ENCODE peak calls at places on chromosomes 13 and 19, in five cellular contexts. J, A, O, R and M are unnamed samples.
A peak's percentile ranks its signal among the peaks of the same experiment; 100 is the strongest.

GRCh38 chr13:97327521-97328221 is 105.5 kb downstream of the MBNL2 start:
- DNase-seq in O (no peak), A (no peak), J (no peak), R (no peak), M (no peak)

GRCh38 chr19:42478765-42479307 is 36.1 kb upstream of the CXCL17 start:
- DNase-seq in J (no peak), O (no peak), R (no peak), A (no peak), M (no peak)

GRCh38 chr13:26707122-26708006 is 53.2 kb downstream of the GPR12 start:
- DNase-seq in J (no peak), O (peak; percentile 38), A (no peak), R (no peak), M (no peak)

GRCh38 chr13:112873851-112874750 is 94.9 kb upstream of the MCF2L start:
- DNase-seq in R (peak; percentile 77), O (peak; percentile 75), J (peak; percentile 85), A (peak; percentile 77), M (peak; percentile 26)

GRCh38 chr13:52599853-52600603 is 42.2 kb upstream of the HNRNPA1L2 start:
- DNase-seq in R (no peak), A (no peak), J (peak; percentile 73), O (peak; percentile 13), M (no peak)

GRCh38 chr13:62829476-62829875 is 1413.8 kb upstream of the PCDH20 start:
- DNase-seq in R (no peak), J (no peak), A (no peak), O (no peak), M (no peak)

GRCh38 chr19:42254083-42254849 is 662 bp downstream of the ERF start:
- DNase-seq in O (peak; percentile 82), J (peak; percentile 85), A (peak; percentile 72), R (peak; percentile 83), M (peak; percentile 83)

GRCh38 chr13:112346173-112346898 is 29.8 kb upstream of the SPACA7 start:
- DNase-seq in O (no peak), A (no peak), J (no peak), R (no peak), M (no peak)

GRCh38 chr13:54884645-54885044 is 1856.0 kb downstream of the OLFM4 start:
- DNase-seq in J (no peak), R (no peak), A (no peak), O (no peak), M (no peak)

GRCh38 chr19:17402982-17403855 is 2.2 kb downstream of the BST2 start:
- DNase-seq in O (no peak), A (no peak), R (peak; percentile 36), J (no peak), M (peak; percentile 51)

GRCh38 chr19:17579523-17580244 is 24.2 kb downstream of the COLGALT1 start:
- DNase-seq in J (peak; percentile 81), O (peak; percentile 38), R (peak; percentile 49), A (peak; percentile 54), M (no peak)

GRCh38 chr19:378706-379105 is 30.2 kb downstream of the C2CD4C start:
- DNase-seq in O (no peak), A (no peak), R (no peak), J (peak; percentile 35), M (no peak)

GRCh38 chr19:18284710-18285430 is 3.4 kb upstream of the JUND start:
- DNase-seq in A (no peak), R (peak; percentile 19), J (no peak), O (no peak), M (no peak)

GRCh38 chr13:47289578-47289977 is 392.7 kb upstream of the HTR2A start:
- DNase-seq in O (no peak), A (no peak), R (no peak), J (no peak), M (no peak)

GRCh38 chr13:109130093-109130835 is 500.9 kb downstream of the MYO16 start:
- DNase-seq in R (no peak), J (no peak), A (no peak), O (no peak), M (no peak)

GRCh38 chr19:5147074-5147970 is 178.4 kb downstream of the KDM4B start:
- DNase-seq in J (peak; percentile 52), A (no peak), R (no peak), O (no peak), M (no peak)

GRCh38 chr19:22619371-22619770 is 14.8 kb upstream of the ZNF492 start:
- DNase-seq in J (peak; percentile 9), A (no peak), R (peak; percentile 3), O (no peak), M (no peak)

GRCh38 chr13:42707003-42707402 is 74.4 kb upstream of the FAM216B start:
- DNase-seq in O (no peak), R (no peak), J (no peak), A (no peak), M (no peak)

GRCh38 chr13:46354143-46355087 is 32.6 kb downstream of the RUBCNL start:
- DNase-seq in O (peak; percentile 23), J (no peak), R (no peak), A (no peak), M (no peak)

GRCh38 chr13:35953537-35954206 is 177.5 kb downstream of the DCLK1 start:
- DNase-seq in J (peak; percentile 64), R (peak; percentile 36), A (peak; percentile 60), O (peak; percentile 72), M (no peak)

GRCh38 chr19:33715462-33715861 is 81.2 kb upstream of the KCTD15 start:
- DNase-seq in A (no peak), J (peak; percentile 33), O (no peak), R (no peak), M (no peak)

GRCh38 chr19:35207391-35207871 is 21.1 kb downstream of the FAM187B start:
- DNase-seq in A (peak; percentile 15), R (no peak), O (no peak), J (no peak), M (peak; percentile 60)

GRCh38 chr13:90627813-90628212 is 719.7 kb upstream of the MIR17HG start:
- DNase-seq in A (no peak), O (no peak), R (no peak), J (no peak), M (no peak)

GRCh38 chr19:14410775-14411134 is 8.4 kb downstream of the DDX39A start:
- DNase-seq in O (no peak), R (no peak), J (no peak), A (no peak), M (no peak)

GRCh38 chr19:19602713-19603320 is 15.7 kb downstream of the PBX4 start:
- DNase-seq in O (no peak), R (no peak), A (no peak), J (no peak), M (no peak)

GRCh38 chr19:42313840-42314755 is 989 bp downstream of the TMEM145 start:
- DNase-seq in A (no peak), R (no peak), O (no peak), J (no peak), M (no peak)

GRCh38 chr13:65943024-65943423 is 1287.1 kb downstream of the PCDH9 start:
- DNase-seq in J (no peak), O (no peak), A (no peak), R (no peak), M (no peak)

GRCh38 chr13:28872427-28873176 is 52.5 kb downstream of the MTUS2 start:
- DNase-seq in O (no peak), R (no peak), J (no peak), A (no peak), M (no peak)

GRCh38 chr19:6429419-6430221 is 3.9 kb downstream of the SLC25A41 start:
- DNase-seq in O (no peak), A (no peak), J (no peak), R (no peak), M (no peak)

GRCh38 chr13:43227721-43228120 is 204.3 kb downstream of the DNAJC15 start:
- DNase-seq in R (no peak), A (no peak), J (no peak), O (no peak), M (no peak)

GRCh38 chr19:51007488-51007887 is 6.1 kb upstream of the KLK8 start:
- DNase-seq in A (no peak), O (no peak), J (no peak), R (no peak), M (no peak)
- H3K27me3 ChIP-seq in A (peaks cover 3% of the 10 kb centered on the region), O (no peaks in the 10 kb centered on the region), J (peaks cover 14% of the 10 kb centered on the region), R (no peaks in the 10 kb centered on the region), M (no peaks in the 10 kb centered on the region)

DNA sequence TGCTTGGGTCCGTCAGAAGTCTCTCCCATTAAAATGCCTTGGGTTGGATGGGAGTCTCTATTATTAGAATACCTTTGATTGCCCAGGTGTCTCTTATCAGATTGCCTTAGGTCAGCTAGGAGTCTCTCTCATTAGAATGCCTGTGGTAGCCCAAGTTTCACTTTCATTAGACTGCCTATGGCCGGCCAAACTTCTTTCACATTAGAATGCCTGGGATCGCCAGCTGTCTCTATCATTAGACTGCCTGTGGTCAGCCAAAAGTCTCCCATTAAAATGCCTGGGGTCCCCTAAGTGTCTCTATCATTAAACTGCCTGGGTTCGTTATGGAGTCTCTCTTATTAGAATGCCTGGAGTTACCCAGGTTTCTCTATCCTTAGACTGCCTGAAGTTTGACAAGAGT is 1476.7 kb downstream of the UQCRFS1 start:
- DNase-seq in J (no peak), R (no peak), A (peak; percentile 10), O (no peak), M (no peak)
- H3K9me3 ChIP-seq in J (peaks cover 9% of the 10 kb centered on the region), R (no peaks in the 10 kb centered on the region), A (peaks cover 22% of the 10 kb centered on the region), O (peaks cover 8% of the 10 kb centered on the region), M (no peaks in the 10 kb centered on the region)

GRCh38 chr19:55355213-55355821 is 798 bp upstream of the COX6B2 start:
- DNase-seq in R (no peak), J (no peak), A (no peak), O (no peak), M (no peak)
- H3K27me3 ChIP-seq in R (peaks cover 2% of the 10 kb centered on the region), J (peaks cover 40% of the 10 kb centered on the region), A (no peaks in the 10 kb centered on the region), O (peaks cover 20% of the 10 kb centered on the region), M (peaks cover 26% of the 10 kb centered on the region)

GRCh38 chr13:73767191-73767741 is 366.9 kb downstream of the KLF12 start:
- DNase-seq in O (no peak), A (no peak), R (no peak), J (no peak), M (peak; percentile 51)

GRCh38 chr13:73765651-73766384 is 368.4 kb downstream of the KLF12 start:
- DNase-seq in A (peak; percentile 65), R (peak; percentile 59), O (peak; percentile 87), J (peak; percentile 79), M (peak; percentile 90)

GRCh38 chr13:73772449-73773186 is 361.6 kb downstream of the KLF12 start:
- DNase-seq in A (no peak), O (no peak), R (no peak), J (no peak), M (no peak)

GRCh38 chr13:73767747-73768315 is 366.4 kb downstream of the KLF12 start:
- DNase-seq in O (no peak), A (no peak), J (no peak), R (no peak), M (peak; percentile 50)
- H3K9me3 ChIP-seq in O (no peaks in the 10 kb centered on the region), A (no peaks in the 10 kb centered on the region), J (no peaks in the 10 kb centered on the region), R (no peaks in the 10 kb centered on the region), M (no peaks in the 10 kb centered on the region)

DNA sequence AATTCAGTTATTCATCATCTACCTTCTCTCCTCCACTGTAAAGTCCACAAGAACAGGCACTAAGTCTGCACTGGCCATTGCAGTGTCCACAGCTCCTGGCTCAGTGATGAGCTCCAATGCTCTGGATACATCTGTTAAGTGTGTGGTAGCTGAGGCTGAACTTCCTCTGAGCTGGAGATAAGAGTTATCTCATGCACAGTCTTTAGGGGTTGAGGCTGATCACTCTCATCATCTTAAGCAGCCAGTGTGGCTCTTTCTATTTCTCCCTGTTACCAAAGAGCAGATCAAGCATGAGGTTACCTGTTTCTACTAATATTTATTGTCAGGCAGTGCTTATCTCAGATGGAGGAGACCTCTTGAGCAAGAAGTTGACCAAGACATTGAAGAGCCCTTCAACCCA is 6.6 kb upstream of the OR10H2 start:
- DNase-seq in R (no peak), O (no peak), J (no peak), A (no peak), M (no peak)
- H3K27me3 ChIP-seq in R (no peaks in the 10 kb centered on the region), O (no peaks in the 10 kb centered on the region), J (peaks cover 56% of the 10 kb centered on the region), A (no peaks in the 10 kb centered on the region), M (no peaks in the 10 kb centered on the region)

GRCh38 chr19:36918090-36918489 is 2.0 kb downstream of the ZNF568 start:
- DNase-seq in J (no peak), O (no peak), A (no peak), R (no peak), M (no peak)
- H3K9me3 ChIP-seq in J (no peaks in the 10 kb centered on the region), O (no peaks in the 10 kb centered on the region), A (peaks cover 14% of the 10 kb centered on the region), R (no peaks in the 10 kb centered on the region), M (peaks cover 4% of the 10 kb centered on the region)